ENCODE peak calls at places on chromosomes 16 and 17, in nine cellular contexts. D is sigmoid colon, Y is brain microvascular endothelial cell, H is breast epithelium, N is fibroblast of lung, W is endodermal cell, O is lower leg skin, L is uterus, E is choroid plexus epithelial cell. R is an unnamed sample.

GRCh38 chr16:11668590-11669379 is 530 bp downstream of the SNN start:
- DNase-seq in W (no peak), N (no peak), H (no peak), D (no peak), E (no peak), Y (no peak), O (no peak), L (peak), R (no peak)

GRCh38 chr17:40318835-40319332 is 9.9 kb downstream of the RARA start:
- DNase-seq in W (peak), L (peak), D (peak), H (no peak), E (no peak), Y (no peak), N (no peak), O (peak), R (no peak)

GRCh38 chr16:48235556-48236136 is 8.5 kb upstream of the LONP2 start:
- DNase-seq in H (no peak), N (peak), W (no peak), D (no peak), Y (no peak), E (no peak), L (no peak), O (no peak), R (no peak)

GRCh38 chr17:65523411-65523810 is 38.0 kb downstream of the AXIN2 start:
- DNase-seq in D (no peak), N (peak), L (no peak), H (no peak), Y (no peak), W (no peak), E (no peak), O (no peak), R (no peak)

GRCh38 chr17:55729484-55729883 is 6.8 kb upstream of the TMEM100 start:
- DNase-seq in Y (no peak), W (no peak), N (no peak), L (no peak), E (no peak), O (no peak), D (no peak), H (no peak), R (no peak)

GRCh38 chr16:27859020-27859419 is 204.5 kb downstream of the GSG1L start:
- DNase-seq in Y (no peak), L (no peak), H (peak), W (peak), N (no peak), D (peak), E (no peak), O (no peak), R (no peak)

GRCh38 chr17:41907185-41907556 is 11.6 kb downstream of the ACLY start:
- DNase-seq in W (no peak), E (peak), O (no peak), N (peak), Y (peak), L (peak), H (no peak), D (no peak), R (peak)

GRCh38 chr16:27273670-27274522 is 5.3 kb upstream of the NSMCE1 start:
- DNase-seq in Y (peak), E (peak), N (no peak), L (no peak), D (no peak), O (no peak), W (peak), H (no peak), R (peak)

GRCh38 chr16:1439058-1439698 is 5.2 kb downstream of the CCDC154 start:
- DNase-seq in D (no peak), N (no peak), Y (no peak), L (no peak), H (no peak), E (no peak), O (no peak), W (no peak), R (no peak)

GRCh38 chr17:5203178-5203907 is 11.7 kb upstream of the ZNF594 start:
- DNase-seq in H (no peak), W (no peak), Y (peak), E (no peak), L (no peak), O (peak), D (no peak), N (no peak), R (no peak)

GRCh38 chr17:78883533-78884131 is 19.4 kb downstream of the CEP295NL start:
- DNase-seq in Y (peak), E (peak), W (peak), L (peak), D (peak), O (peak), N (peak), H (peak), R (peak)

GRCh38 chr17:58391302-58391984 is 25.9 kb downstream of the RNF43 start:
- DNase-seq in W (no peak), O (no peak), D (no peak), H (peak), E (peak), N (peak), Y (peak), L (peak), R (no peak)

GRCh38 chr16:77077523-77077922 is 113.5 kb upstream of the MON1B start:
- DNase-seq in N (no peak), Y (no peak), E (no peak), W (no peak), O (no peak), H (no peak), D (no peak), L (no peak), R (no peak)

GRCh38 chr17:57956311-57957119 is 1.3 kb upstream of the CUEDC1 start:
- DNase-seq in H (peak), L (peak), D (peak), Y (no peak), N (no peak), E (no peak), O (no peak), W (peak), R (no peak)

GRCh38 chr17:58329808-58330543 is 1.4 kb upstream of the TSPOAP1 start:
- DNase-seq in H (no peak), N (no peak), Y (no peak), L (no peak), D (no peak), O (no peak), E (no peak), W (no peak), R (no peak)

GRCh38 chr16:10839271-10839661 is 20.7 kb upstream of the TVP23A start:
- DNase-seq in L (no peak), W (no peak), O (no peak), D (no peak), N (no peak), Y (no peak), E (no peak), H (no peak), R (no peak)

GRCh38 chr16:57092786-57093301 is 461 bp downstream of the CPNE2 start:
- DNase-seq in H (no peak), L (no peak), O (peak), W (peak), D (no peak), E (no peak), N (no peak), Y (no peak), R (no peak)

GRCh38 chr17:3905017-3905486 is 11.2 kb downstream of the P2RX1 start:
- DNase-seq in E (no peak), N (no peak), H (no peak), L (no peak), W (peak), O (no peak), D (no peak), Y (no peak), R (no peak)

GRCh38 chr17:42009170-42009569 is 8.1 kb downstream of the DNAJC7 start:
- DNase-seq in W (peak), N (no peak), D (no peak), L (no peak), E (peak), O (peak), Y (no peak), H (no peak), R (no peak)

DNA sequence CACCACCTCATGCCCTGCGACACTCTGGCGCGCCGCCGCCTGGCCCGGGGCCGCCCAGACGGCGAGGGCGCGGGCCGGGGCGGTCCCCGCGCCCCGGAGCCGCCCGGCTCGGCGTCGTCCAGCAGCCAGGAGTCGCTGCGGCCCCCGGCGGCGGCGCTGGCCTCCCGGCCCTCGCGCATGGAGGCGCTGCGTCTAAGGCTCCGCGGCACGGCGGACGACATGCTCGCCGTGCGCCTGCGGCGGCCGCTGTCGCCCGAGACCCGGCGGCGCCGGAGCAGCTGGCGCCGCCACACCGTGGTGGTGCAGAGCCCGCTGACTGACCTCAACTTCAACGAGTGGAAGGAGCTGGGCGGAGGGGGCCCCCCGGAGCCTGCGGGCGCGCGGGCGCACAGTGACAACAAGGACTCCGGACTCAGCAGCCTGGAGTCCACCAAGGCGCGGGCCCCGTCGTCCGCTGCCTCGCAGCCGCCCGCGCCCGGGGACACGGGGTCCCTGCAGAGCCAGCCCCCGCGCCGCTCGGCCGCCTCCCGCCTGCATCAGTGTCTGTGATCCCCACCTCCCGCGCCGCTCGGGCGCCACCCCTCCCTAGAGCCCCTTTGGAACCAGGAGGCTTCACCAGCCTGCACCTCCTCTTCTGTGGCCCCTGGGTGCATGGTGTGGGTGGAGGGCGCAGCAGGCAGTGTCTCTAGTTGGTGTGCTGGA is 82.3 kb downstream of the ARHGAP23 start:
- DNase-seq in E (peak), H (no peak), O (no peak), N (peak), W (peak), L (no peak), Y (no peak), D (no peak), R (no peak)
- H3K4me3 ChIP-seq in E (no peak), H (peak), O (no peak), N (no peak), W (peak), L (no peak), Y (no peak), D (peak), R (peak)

GRCh38 chr17:35240861-35241260 is 2.0 kb upstream of the SLFN5 start:
- DNase-seq in O (no peak), D (no peak), Y (no peak), N (no peak), E (no peak), H (no peak), L (no peak), W (no peak), R (no peak)
- H3K4me3 ChIP-seq in O (no peak), D (no peak), Y (no peak), N (no peak), E (no peak), H (no peak), L (no peak), W (no peak), R (no peak)

GRCh38 chr17:17499402-17500145 is 3.4 kb upstream of the RASD1 start:
- DNase-seq in E (no peak), L (no peak), Y (no peak), N (no peak), H (no peak), W (no peak), D (no peak), O (no peak), R (no peak)
- H3K4me3 ChIP-seq in E (no peak), L (no peak), Y (no peak), N (no peak), H (no peak), W (no peak), D (no peak), O (no peak), R (no peak)

GRCh38 chr17:68021963-68022362 is 13.6 kb upstream of the KPNA2 start:
- DNase-seq in W (no peak), D (no peak), H (no peak), N (no peak), Y (no peak), L (no peak), O (no peak), E (no peak), R (no peak)

GRCh38 chr17:68020451-68020779 is 15.1 kb upstream of the KPNA2 start:
- DNase-seq in E (no peak), O (no peak), W (no peak), D (no peak), H (no peak), Y (no peak), L (no peak), N (no peak), R (no peak)

GRCh38 chr17:68016838-68017237 is 18.7 kb upstream of the KPNA2 start:
- DNase-seq in W (no peak), D (no peak), N (no peak), L (no peak), H (no peak), E (no peak), Y (no peak), O (no peak), R (no peak)

GRCh38 chr17:68019675-68020450 is 15.7 kb upstream of the KPNA2 start:
- DNase-seq in H (peak), D (peak), L (peak), N (peak), W (peak), O (peak), Y (peak), E (peak), R (peak)

GRCh38 chr17:68019336-68019674 is 16.2 kb upstream of the KPNA2 start:
- DNase-seq in Y (no peak), W (no peak), H (no peak), O (no peak), D (no peak), E (no peak), N (no peak), L (no peak), R (no peak)
- H3K4me3 ChIP-seq in Y (no peak), W (peak), H (peak), O (no peak), D (peak), E (no peak), N (no peak), L (no peak), R (peak)

GRCh38 chr16:89365044-89365467 is 125.3 kb downstream of the ANKRD11 start:
- DNase-seq in Y (peak), L (no peak), O (no peak), E (peak), D (no peak), W (no peak), H (no peak), N (no peak), R (no peak)

GRCh38 chr16:89365996-89366395 is 124.4 kb downstream of the ANKRD11 start:
- DNase-seq in H (no peak), E (no peak), W (no peak), Y (no peak), N (no peak), O (no peak), L (no peak), D (no peak), R (no peak)

GRCh38 chr16:89363621-89364393 is 126.6 kb downstream of the ANKRD11 start:
- DNase-seq in N (peak), H (no peak), O (peak), D (no peak), L (no peak), E (peak), Y (peak), W (peak), R (no peak)

GRCh38 chr16:89366561-89367537 is 123.5 kb downstream of the ANKRD11 start:
- DNase-seq in D (no peak), N (no peak), E (no peak), W (no peak), Y (no peak), O (peak), L (no peak), H (no peak), R (no peak)

GRCh38 chr16:89364603-89365002 is 125.8 kb downstream of the ANKRD11 start:
- DNase-seq in O (no peak), Y (no peak), E (peak), W (no peak), L (no peak), N (peak), H (no peak), D (no peak), R (no peak)
- H3K4me3 ChIP-seq in O (no peak), Y (no peak), E (no peak), W (peak), L (no peak), N (no peak), H (no peak), D (no peak), R (no peak)

GRCh38 chr17:81103379-81103778 is 61.9 kb upstream of the PVALEF start:
- DNase-seq in D (no peak), Y (no peak), O (no peak), W (no peak), E (no peak), L (no peak), H (no peak), N (no peak), R (no peak)
- H3K4me3 ChIP-seq in D (no peak), Y (no peak), O (no peak), W (no peak), E (no peak), L (no peak), H (no peak), N (no peak), R (no peak)

GRCh38 chr17:29050176-29050575 is 7.2 kb downstream of the PIPOX start:
- DNase-seq in Y (no peak), D (no peak), O (no peak), E (no peak), L (no peak), N (no peak), H (no peak), W (no peak), R (no peak)

GRCh38 chr17:29051194-29051593 is 8.3 kb downstream of the PIPOX start:
- DNase-seq in Y (no peak), E (no peak), H (no peak), N (no peak), L (no peak), O (no peak), D (no peak), W (no peak), R (no peak)

GRCh38 chr17:29046440-29046839 is 3.5 kb downstream of the PIPOX start:
- DNase-seq in Y (no peak), E (no peak), L (no peak), W (no peak), N (no peak), D (no peak), O (no peak), H (no peak), R (no peak)

GRCh38 chr17:29049541-29050150 is 6.7 kb downstream of the PIPOX start:
- DNase-seq in N (no peak), E (no peak), O (no peak), H (no peak), W (no peak), Y (no peak), L (no peak), D (no peak), R (no peak)

DNA sequence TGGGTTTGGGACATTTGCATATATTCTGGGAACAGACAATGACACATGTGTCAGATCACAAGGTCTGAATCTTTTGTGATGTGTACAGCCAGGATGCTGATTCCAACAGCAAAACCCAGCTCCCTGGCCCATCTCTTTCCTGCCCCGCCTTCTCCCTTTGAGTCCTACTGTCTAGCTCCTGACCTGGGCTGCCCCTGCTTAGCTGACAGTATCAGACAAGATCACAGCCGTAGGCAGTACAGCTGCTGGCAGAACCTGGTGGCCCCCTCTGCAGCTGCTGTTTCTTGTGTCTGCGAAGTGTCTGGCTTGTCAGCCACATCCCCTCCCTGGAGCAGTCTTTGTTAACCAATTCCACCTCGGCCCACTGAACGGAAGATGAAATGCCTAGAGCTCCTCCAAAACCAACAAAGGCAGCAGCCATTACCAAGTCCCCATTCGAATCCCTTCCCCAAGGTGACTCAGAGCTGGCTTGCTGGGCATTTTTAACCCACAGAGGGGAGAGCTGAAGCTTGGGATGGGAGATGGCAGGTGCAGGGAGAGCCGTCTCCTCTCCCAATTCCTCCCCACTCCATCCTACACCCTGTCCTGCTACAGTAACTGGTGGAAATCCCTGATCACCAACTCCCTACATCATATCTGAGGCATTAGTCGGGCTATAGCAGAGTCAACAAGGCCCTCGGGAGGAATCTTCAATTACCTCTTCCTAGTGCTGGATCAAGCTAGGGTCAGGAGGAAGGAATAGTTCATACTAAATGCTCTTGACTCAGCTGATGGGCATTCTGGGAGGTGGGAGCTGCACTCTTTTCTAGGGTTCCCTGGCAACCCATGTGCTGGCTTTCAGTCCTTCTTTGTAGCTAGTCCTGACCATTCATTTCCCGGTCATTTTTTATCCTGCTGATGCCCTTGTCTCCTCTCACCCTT is 5.8 kb downstream of the PIPOX start:
- DNase-seq in W (no peak), E (no peak), N (no peak), O (no peak), Y (peak), D (no peak), H (no peak), L (no peak), R (peak)
- H3K4me3 ChIP-seq in W (no peak), E (no peak), N (no peak), O (no peak), Y (no peak), D (no peak), H (no peak), L (no peak), R (no peak)

R was measured in skeletal muscle cell.